ENCODE peak calls at places on chromosomes 4 and X, in four cellular contexts. V is transverse colon, Y is pancreas, H is ovary. Z is an unnamed sample.
A peak's percentile ranks its signal among the peaks of the same experiment; 100 is the strongest.

GRCh38 chr4:180028682-180029081 is 2214.5 kb upstream of the TENM3 start:
- DNase-seq in V (peak; percentile 23), Y (peak; percentile 20), H (no peak), Z (peak; percentile 59)

GRCh38 chrX:12984629-12985303 is 9.9 kb downstream of the TMSB4X start:
- DNase-seq in V (peak; percentile 73), Y (peak; percentile 68), H (no peak), Z (no peak)

GRCh38 chrX:24023972-24024664 is 2.9 kb downstream of the KLHL15 start:
- DNase-seq in V (no peak), Y (no peak), H (no peak), Z (no peak)

GRCh38 chr4:164734476-164734875 is 19.5 kb upstream of the SMIM31 start:
- DNase-seq in V (no peak), Y (no peak), H (no peak), Z (no peak)

GRCh38 chr4:87179751-87180150 is 40.7 kb downstream of the KLHL8 start:
- DNase-seq in V (no peak), Y (no peak), H (no peak), Z (no peak)

GRCh38 chr4:4735136-4735754 is 124.2 kb upstream of the MSX1 start:
- DNase-seq in V (no peak), Y (no peak), H (no peak), Z (no peak)

GRCh38 chr4:6655924-6656323 is 15.4 kb downstream of the MRFAP1 start:
- DNase-seq in V (no peak), Y (no peak), H (no peak), Z (no peak)

GRCh38 chr4:26076896-26077295 is 162.9 kb downstream of the SMIM20 start:
- DNase-seq in V (no peak), Y (no peak), H (no peak), Z (no peak)

GRCh38 chr4:79224777-79225104 is 101.1 kb downstream of the NAA11 start:
- DNase-seq in V (no peak), Y (no peak), H (no peak), Z (no peak)

GRCh38 chrX:129461801-129462456 is 61.4 kb downstream of the SMARCA1 start:
- DNase-seq in V (no peak), Y (no peak), H (no peak), Z (no peak)

GRCh38 chr4:5366421-5366820 is 315.1 kb downstream of the STK32B start:
- DNase-seq in V (no peak), Y (no peak), H (no peak), Z (no peak)

GRCh38 chr4:163137581-163137980 is 29.1 kb downstream of the NAF1 start:
- DNase-seq in V (no peak), Y (no peak), H (no peak), Z (no peak)

GRCh38 chr4:48879561-48880442 is 26.8 kb downstream of the OCIAD2 start:
- DNase-seq in V (no peak), Y (no peak), H (no peak), Z (no peak)

GRCh38 chr4:51849430-51849829 is 6.5 kb downstream of the DCUN1D4 start:
- DNase-seq in V (no peak), Y (no peak), H (no peak), Z (no peak)

GRCh38 chr4:110061101-110061500 is 137.3 kb downstream of the ELOVL6 start:
- DNase-seq in V (no peak), Y (no peak), H (no peak), Z (no peak)

DNA sequence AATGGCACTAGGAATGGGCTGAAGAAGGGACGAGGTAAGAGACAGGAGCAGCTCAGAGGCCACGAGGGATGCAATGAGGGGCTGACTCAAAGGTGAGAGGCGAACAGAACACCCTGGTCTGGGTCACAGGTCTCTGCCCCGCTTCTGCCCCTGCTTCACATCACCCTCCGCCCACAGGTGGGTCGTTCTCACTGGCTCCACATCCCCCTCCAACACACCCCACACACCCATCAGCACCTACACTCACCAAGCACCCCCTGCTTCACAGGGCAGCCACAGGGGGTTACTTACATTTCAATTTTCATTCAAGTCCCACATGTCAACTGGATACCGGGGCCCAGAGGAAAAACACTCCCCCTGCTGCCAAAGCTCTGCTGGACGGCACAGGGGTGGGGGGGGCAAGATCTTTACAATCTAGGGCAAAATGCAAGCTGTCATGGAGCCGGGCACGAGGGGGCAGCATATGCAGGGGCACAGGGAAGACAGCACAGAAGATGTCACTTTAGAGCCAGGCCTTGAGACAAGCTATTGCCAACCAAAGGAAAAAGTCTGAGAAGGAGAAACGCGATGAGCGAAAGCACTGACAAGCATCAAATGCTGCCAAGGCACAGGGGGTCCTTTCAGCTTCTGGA is 94.1 kb downstream of the AFAP1 start:
- DNase-seq in V (no peak), Y (no peak), H (no peak), Z (no peak)
- H3K4me1 ChIP-seq in V (peaks cover 24% of the 10 kb centered on the region), Y (no peaks in the 10 kb centered on the region), H (peaks cover 18% of the 10 kb centered on the region), Z (no peaks in the 10 kb centered on the region)

DNA sequence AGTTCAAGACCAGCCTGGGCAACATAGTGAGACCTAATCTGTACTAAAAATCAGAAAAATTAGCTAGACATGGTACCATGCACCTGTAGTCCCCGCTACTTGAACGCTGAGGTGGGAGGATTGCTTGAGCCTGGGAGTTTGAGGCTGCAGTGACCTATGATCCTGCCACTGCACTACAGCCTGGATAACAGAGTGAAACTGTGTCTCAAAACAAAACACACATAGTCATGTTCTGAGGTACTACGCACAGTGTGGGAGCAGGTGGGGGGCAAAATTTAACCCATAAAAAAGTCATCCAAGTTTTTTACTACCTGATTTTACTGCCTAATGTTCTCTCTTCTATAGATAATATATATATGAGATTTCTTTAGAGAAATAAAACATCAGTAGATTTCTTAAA is 28.4 kb downstream of the HSPA4L start:
- DNase-seq in V (no peak), Y (no peak), H (no peak), Z (no peak)
- TF ChIP-seq CTCF in V (no peak), Y (no peak), H (no peak), Z (no peak)

GRCh38 chr4:40179360-40179759 is 17.5 kb upstream of the RHOH start:
- DNase-seq in V (no peak), Y (no peak), H (no peak), Z (no peak)
- H3K4me1 ChIP-seq in V (peaks cover 6% of the 10 kb centered on the region), Y (peaks cover 6% of the 10 kb centered on the region), H (no peaks in the 10 kb centered on the region), Z (no peaks in the 10 kb centered on the region)

GRCh38 chrX:1391370-1391706 is 575 bp downstream of the SLC25A6 start:
- DNase-seq in V (no peak), Y (peak; percentile 93), H (no peak), Z (no peak)

GRCh38 chrX:1390621-1391369 is 1.1 kb downstream of the SLC25A6 start:
- DNase-seq in V (peak; percentile 13), Y (peak; percentile 33), H (peak; percentile 46), Z (peak; percentile 51)

GRCh38 chrX:1389993-1390285 is 2.0 kb downstream of the SLC25A6 start:
- DNase-seq in V (no peak), Y (peak; percentile 9), H (no peak), Z (no peak)

GRCh38 chrX:1392376-1393130 is 640 bp upstream of the SLC25A6 start:
- DNase-seq in V (peak; percentile 78), Y (no peak), H (no peak), Z (peak; percentile 74)

DNA sequence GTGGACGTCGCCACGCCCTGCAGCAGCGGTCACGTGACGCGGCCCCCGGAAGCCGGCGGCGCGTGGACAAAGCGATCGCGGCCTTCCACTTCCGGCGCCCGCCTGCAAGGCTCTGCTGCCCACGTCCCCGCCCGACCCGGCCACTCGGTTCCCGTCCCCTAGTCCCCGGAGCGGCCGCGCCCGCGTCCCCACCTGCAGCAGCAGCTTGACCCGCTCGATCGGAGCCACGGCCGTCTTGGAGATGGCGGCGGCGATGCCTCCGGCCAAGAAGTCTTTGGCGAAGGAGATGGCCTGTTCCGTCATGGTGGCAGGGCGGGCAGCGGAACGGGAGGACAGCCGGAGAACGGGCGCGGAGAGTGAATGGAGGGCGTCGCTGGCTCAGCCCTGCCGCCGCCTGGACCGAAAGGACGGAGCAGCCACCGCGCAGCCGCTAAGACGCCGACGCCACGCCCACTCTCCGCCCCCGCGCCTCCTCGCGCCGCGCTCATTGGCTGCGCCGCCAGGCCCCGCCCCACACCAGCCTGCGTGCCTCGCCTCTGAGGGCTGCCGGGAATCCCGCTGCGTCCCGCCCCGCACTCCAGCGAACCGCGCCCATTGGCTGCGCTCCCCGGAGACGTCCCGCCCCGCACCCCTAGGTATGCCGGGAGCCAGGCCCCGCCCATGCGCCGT is at the start of gene SLC25A6:
- DNase-seq in V (peak; percentile 99), Y (peak; percentile 99), H (peak; percentile 100), Z (peak; percentile 97)
- TF ChIP-seq CTCF in V (peak; percentile 47), Y (no peak), H (peak; percentile 32), Z (no peak)

GRCh38 chr4:74625981-74626380 is 168.3 kb downstream of the BTC start:
- DNase-seq in V (no peak), Y (no peak), H (no peak), Z (no peak)
- H3K4me1 ChIP-seq in V (peaks cover 52% of the 10 kb centered on the region), Y (no peaks in the 10 kb centered on the region), H (no peaks in the 10 kb centered on the region), Z (no peaks in the 10 kb centered on the region)

GRCh38 chrX:74535211-74535621 is 79.2 kb downstream of the RLIM start:
- DNase-seq in V (peak; percentile 12), Y (no peak), H (no peak), Z (no peak)
- TF ChIP-seq CTCF in V (no peak), Y (no peak), H (no peak), Z (peak; percentile 45)